ENCODE peak calls at places on chromosomes 7 and 10, in eight cellular contexts. D, Z, V, O, Y, M, F and E are unnamed samples.

GRCh38 chr7:43083091-43083490 is 29.4 kb upstream of the HECW1 start:
- DNase-seq in D (no peak), O (no peak), Z (peak), F (no peak), V (no peak), Y (no peak), M (no peak), E (no peak)

GRCh38 chr10:103854687-103855423 is 521 bp downstream of the SH3PXD2A start:
- DNase-seq in F (peak), V (peak), M (no peak), O (peak), D (no peak), Z (no peak), Y (peak), E (no peak)

GRCh38 chr7:43028106-43028505 is 84.3 kb upstream of the HECW1 start:
- DNase-seq in O (no peak), V (no peak), M (no peak), F (no peak), Y (no peak), D (no peak), Z (no peak), E (no peak)

GRCh38 chr7:46682841-46683624 is 762.0 kb upstream of the IGFBP3 start:
- DNase-seq in V (no peak), Z (peak), Y (no peak), M (no peak), D (no peak), F (peak), O (no peak), E (no peak)

GRCh38 chr10:2620827-2621521 is 446.4 kb upstream of the PFKP start:
- DNase-seq in M (no peak), O (no peak), V (no peak), Y (no peak), Z (no peak), F (no peak), D (no peak), E (no peak)

GRCh38 chr7:155291045-155291530 is 6.6 kb upstream of the INSIG1 start:
- DNase-seq in F (peak), V (no peak), O (peak), Z (peak), Y (no peak), M (no peak), D (no peak), E (peak)

GRCh38 chr7:130065500-130066152 is 4.7 kb upstream of the KLHDC10 start:
- DNase-seq in M (no peak), F (peak), Z (no peak), V (no peak), D (no peak), O (no peak), Y (no peak), E (no peak)

GRCh38 chr7:28106316-28106957 is 74.2 kb downstream of the JAZF1 start:
- DNase-seq in O (peak), D (no peak), F (peak), V (no peak), M (no peak), Z (peak), Y (peak), E (no peak)

GRCh38 chr10:125014086-125014830 is 72.3 kb downstream of the ZRANB1 start:
- DNase-seq in D (no peak), F (no peak), V (peak), Y (no peak), Z (no peak), M (no peak), O (no peak), E (peak)

GRCh38 chr10:70753841-70754621 is 31.1 kb downstream of the TBATA start:
- DNase-seq in F (peak), Z (peak), Y (no peak), D (no peak), O (no peak), V (no peak), M (no peak), E (no peak)

DNA sequence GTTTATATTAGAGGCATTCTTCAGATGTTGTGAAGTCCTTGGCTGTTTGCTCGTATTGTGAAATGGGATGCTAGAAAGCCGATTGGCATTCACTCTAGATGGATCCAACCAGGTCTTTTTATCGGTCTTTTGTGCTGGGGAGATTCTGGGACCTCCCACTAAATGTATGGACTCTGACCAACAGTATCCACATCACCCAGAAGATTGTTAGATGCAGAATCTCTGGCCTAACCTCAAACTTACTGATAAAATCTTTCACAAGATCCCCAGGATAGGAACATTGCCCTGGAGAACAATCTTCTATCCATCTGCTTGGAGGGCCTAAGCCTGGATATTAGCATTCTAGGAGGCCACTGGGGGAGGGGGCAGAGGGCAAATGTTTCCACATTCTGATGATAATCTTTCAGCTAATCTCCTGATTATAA is 160.9 kb downstream of the PLXDC2 start:
- DNase-seq in V (no peak), D (no peak), O (no peak), M (no peak), F (peak), Z (no peak), Y (no peak), E (no peak)
- TF ChIP-seq CTCF in V (no peak), D (no peak), O (no peak), M (no peak), F (no peak), Z (no peak), Y (no peak), E (no peak)

DNA sequence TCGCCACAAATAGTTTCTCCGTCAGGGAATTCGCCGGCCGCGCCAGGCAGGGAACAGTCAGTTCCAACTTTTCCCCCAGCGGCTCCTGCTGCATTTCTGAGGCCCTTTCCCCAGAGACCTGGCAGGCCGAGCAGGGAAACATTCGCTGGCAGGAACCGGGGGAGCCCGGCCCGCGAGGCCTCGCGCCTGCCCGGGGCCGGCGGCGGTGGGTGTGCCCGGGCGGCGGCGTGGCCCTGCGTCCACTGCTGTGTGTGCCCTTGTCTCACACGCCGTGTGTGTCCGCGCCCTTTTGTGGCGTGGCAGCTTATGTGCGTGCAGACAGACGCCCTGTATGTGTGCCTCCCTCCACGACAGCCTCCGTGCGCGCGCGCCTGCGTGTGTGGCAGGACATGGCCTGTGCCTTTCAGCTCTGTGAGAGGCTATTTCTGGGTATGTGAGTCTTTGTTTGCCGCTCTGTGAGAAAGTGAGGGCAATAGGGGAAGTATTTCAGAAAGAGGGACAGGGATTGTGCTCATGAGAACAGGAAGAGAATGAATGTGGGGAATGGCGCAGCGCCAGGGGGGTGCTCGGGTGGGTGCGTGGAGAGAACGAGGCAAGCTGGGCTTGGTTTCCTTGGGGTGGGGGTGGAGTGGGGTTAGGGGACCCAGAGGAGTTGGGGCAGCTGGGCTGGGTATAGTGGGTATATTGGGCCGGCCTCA is 689 bp upstream of the SMARCD3 start:
- DNase-seq in F (peak), M (peak), O (peak), Y (peak), V (peak), D (no peak), Z (peak), E (peak)
- H3K27ac ChIP-seq in F (peak), M (peak), O (peak), Y (peak), V (peak), D (no peak), Z (peak), E (peak)

DNA sequence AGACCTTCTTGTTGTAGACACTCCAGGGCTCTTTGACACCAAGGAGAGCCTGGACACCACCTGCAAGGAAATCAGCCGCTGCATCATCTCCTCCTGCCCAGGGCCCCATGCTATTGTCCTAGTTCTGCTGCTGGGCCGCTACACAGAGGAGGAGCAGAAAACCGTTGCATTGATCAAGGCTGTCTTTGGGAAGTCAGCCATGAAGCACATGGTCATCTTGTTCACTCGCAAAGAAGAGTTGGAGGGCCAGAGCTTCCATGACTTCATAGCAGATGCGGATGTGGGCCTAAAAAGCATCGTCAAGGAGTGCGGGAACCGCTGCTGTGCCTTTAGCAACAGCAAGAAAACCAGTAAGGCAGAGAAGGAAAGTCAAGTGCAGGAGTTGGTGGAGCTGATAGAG is 5.5 kb downstream of the GIMAP7 start:
- DNase-seq in M (no peak), Z (no peak), Y (no peak), F (no peak), O (no peak), V (no peak), D (no peak), E (no peak)
- H3K4me3 ChIP-seq in M (peak), Z (no peak), Y (peak), F (no peak), O (peak), V (no peak), D (no peak), E (no peak)

GRCh38 chr7:4633012-4633411 is 49.1 kb upstream of the FOXK1 start:
- DNase-seq in V (no peak), F (peak), Y (no peak), O (no peak), D (no peak), M (no peak), Z (peak), E (no peak)

GRCh38 chr7:4634166-4634565 is 47.9 kb upstream of the FOXK1 start:
- DNase-seq in Z (peak), V (no peak), D (no peak), M (no peak), F (no peak), O (no peak), Y (no peak), E (no peak)

GRCh38 chr7:4629287-4629905 is 52.7 kb upstream of the FOXK1 start:
- DNase-seq in M (no peak), Y (no peak), V (no peak), Z (no peak), O (no peak), D (no peak), F (no peak), E (no peak)

GRCh38 chr7:4631021-4631663 is 51.0 kb upstream of the FOXK1 start:
- DNase-seq in D (no peak), O (no peak), Y (no peak), V (no peak), F (no peak), Z (no peak), M (no peak), E (no peak)

GRCh38 chr7:4631664-4632171 is 50.4 kb upstream of the FOXK1 start:
- DNase-seq in Y (peak), Z (peak), O (peak), D (no peak), V (peak), M (peak), F (peak), E (peak)
- TF ChIP-seq CTCF in Y (peak), Z (peak), O (peak), D (no peak), V (peak), M (peak), F (peak), E (peak)